ENCODE peak calls at places on chromosomes 5 and 9, in ten cellular contexts. V is stimulated activated CD4-positive, alpha-beta T cell treated with anti-CD3 and anti-CD28 coated beads, Interleukin-4, amount 100 ng/mL, for 1 hour; K is colonic mucosa; L is Kasumi-1; C is effector memory CD8-positive, alpha-beta T cell; H is NCI-H187; E is NCI-H345; O is upper lobe of right lung; X is uterus; D is T-helper 1 cell. J is an unnamed sample.

GRCh38 chr5:123964916-123965315 is 452.9 kb downstream of the CSNK1G3 start:
- DNase-seq in V (no peak), C (no peak), O (no peak), X (no peak), L (no peak), D (no peak), E (no peak), H (no peak), K (no peak), J (no peak)

GRCh38 chr9:124329996-124330714 is 72.4 kb downstream of the NEK6 start:
- DNase-seq in E (no peak), L (no peak), C (no peak), X (no peak), V (no peak), K (no peak), H (no peak), O (no peak), D (no peak), J (no peak)

GRCh38 chr5:55407059-55407684 is 99.4 kb downstream of the MTREX start:
- DNase-seq in H (no peak), V (no peak), C (no peak), E (peak), X (no peak), K (no peak), D (no peak), O (no peak), L (peak), J (no peak)

GRCh38 chr9:95620722-95621121 is 104.0 kb upstream of the PTCH1 start:
- DNase-seq in C (no peak), X (no peak), L (no peak), K (no peak), E (no peak), D (no peak), H (no peak), O (no peak), V (no peak), J (no peak)

GRCh38 chr9:127204771-127205470 is 59.7 kb upstream of the GARNL3 start:
- DNase-seq in D (no peak), V (no peak), K (no peak), E (no peak), C (no peak), X (no peak), O (no peak), H (no peak), L (peak), J (peak)

GRCh38 chr9:124834586-124834985 is 18.7 kb upstream of the WDR38 start:
- DNase-seq in O (no peak), L (no peak), H (no peak), E (peak), V (no peak), X (no peak), D (no peak), C (no peak), K (no peak), J (no peak)

GRCh38 chr5:8058626-8059180 is 189.8 kb downstream of the MTRR start:
- DNase-seq in V (no peak), X (no peak), H (peak), L (no peak), K (no peak), D (no peak), C (no peak), E (no peak), O (no peak), J (no peak)

GRCh38 chr5:175542232-175542965 is 64.0 kb downstream of the SFXN1 start:
- DNase-seq in O (no peak), C (no peak), X (no peak), L (peak), H (no peak), E (peak), V (peak), D (no peak), K (no peak), J (no peak)

GRCh38 chr5:36870399-36871040 is 6.0 kb upstream of the NIPBL start:
- DNase-seq in E (peak), X (no peak), O (no peak), C (no peak), D (no peak), L (peak), V (no peak), K (no peak), H (peak), J (no peak)

GRCh38 chr9:38084556-38084880 is 15.5 kb upstream of the SHB start:
- DNase-seq in L (peak), E (no peak), V (no peak), K (no peak), H (no peak), C (no peak), O (no peak), X (no peak), D (no peak), J (no peak)

GRCh38 chr5:34625246-34625645 is 30.9 kb upstream of the RAI14 start:
- DNase-seq in C (no peak), K (no peak), D (no peak), L (no peak), H (no peak), X (no peak), O (no peak), E (no peak), V (no peak), J (no peak)